ENCODE peak calls at places on chromosomes 13 and 19, in five cellular contexts. One of them, this sample, is unnamed.

GRCh38 chr13:41700790-41701310 is 243.5 kb downstream of the RGCC start:
- DNase-seq in fibroblast of pulmonary artery: peak
- DNase-seq in adrenal gland: peak
- DNase-seq in stomach: no peak
- DNase-seq in psoas muscle: no peak
- DNase-seq in this sample: no peak

GRCh38 chr13:50320297-50320862 is 305.1 kb downstream of the KCNRG start:
- DNase-seq in fibroblast of pulmonary artery: peak
- DNase-seq in adrenal gland: no peak
- DNase-seq in stomach: no peak
- DNase-seq in psoas muscle: no peak
- DNase-seq in this sample: no peak

GRCh38 chr13:36918246-36919060 is 1.6 kb downstream of the SMAD9 start:
- DNase-seq in fibroblast of pulmonary artery: peak
- DNase-seq in adrenal gland: no peak
- DNase-seq in stomach: no peak
- DNase-seq in psoas muscle: no peak
- DNase-seq in this sample: no peak

GRCh38 chr13:113035209-113035800 is 66.3 kb downstream of the MCF2L start:
- DNase-seq in fibroblast of pulmonary artery: no peak
- DNase-seq in adrenal gland: no peak
- DNase-seq in stomach: no peak
- DNase-seq in psoas muscle: no peak
- DNase-seq in this sample: no peak

GRCh38 chr13:108428691-108429090 is 159.2 kb downstream of the TNFSF13B start:
- DNase-seq in fibroblast of pulmonary artery: no peak
- DNase-seq in adrenal gland: no peak
- DNase-seq in stomach: no peak
- DNase-seq in psoas muscle: no peak
- DNase-seq in this sample: no peak

GRCh38 chr19:29679598-29680210 is 14.4 kb downstream of the PLEKHF1 start:
- DNase-seq in fibroblast of pulmonary artery: no peak
- DNase-seq in adrenal gland: no peak
- DNase-seq in stomach: no peak
- DNase-seq in psoas muscle: no peak
- DNase-seq in this sample: no peak

GRCh38 chr19:1248454-1249297 is at the start of gene MIDN:
- DNase-seq in fibroblast of pulmonary artery: peak
- DNase-seq in adrenal gland: peak
- DNase-seq in stomach: peak
- DNase-seq in psoas muscle: peak
- DNase-seq in this sample: peak

GRCh38 chr19:947090-947706 is 21.4 kb downstream of the ARID3A start:
- DNase-seq in fibroblast of pulmonary artery: no peak
- DNase-seq in adrenal gland: no peak
- DNase-seq in stomach: no peak
- DNase-seq in psoas muscle: no peak
- DNase-seq in this sample: no peak

GRCh38 chr19:18610245-18610555 is 2.5 kb upstream of the TMEM59L start:
- DNase-seq in fibroblast of pulmonary artery: no peak
- DNase-seq in adrenal gland: no peak
- DNase-seq in stomach: no peak
- DNase-seq in psoas muscle: no peak
- DNase-seq in this sample: no peak

GRCh38 chr13:51549050-51549449 is 35.2 kb upstream of the WDFY2 start:
- DNase-seq in fibroblast of pulmonary artery: no peak
- DNase-seq in adrenal gland: no peak
- DNase-seq in stomach: no peak
- DNase-seq in psoas muscle: no peak
- DNase-seq in this sample: no peak

GRCh38 chr13:109977212-109977968 is 191.0 kb upstream of the IRS2 start:
- DNase-seq in fibroblast of pulmonary artery: no peak
- DNase-seq in adrenal gland: no peak
- DNase-seq in stomach: no peak
- DNase-seq in psoas muscle: no peak
- DNase-seq in this sample: no peak

GRCh38 chr19:18967358-18968146 is 26.5 kb upstream of the HOMER3 start:
- DNase-seq in fibroblast of pulmonary artery: peak
- DNase-seq in adrenal gland: peak
- DNase-seq in stomach: peak
- DNase-seq in psoas muscle: peak
- DNase-seq in this sample: no peak

GRCh38 chr13:62320129-62320724 is 904.6 kb upstream of the PCDH20 start:
- DNase-seq in fibroblast of pulmonary artery: peak
- DNase-seq in adrenal gland: no peak
- DNase-seq in stomach: no peak
- DNase-seq in psoas muscle: no peak
- DNase-seq in this sample: no peak

GRCh38 chr19:57267294-57267693 is 13.0 kb upstream of the ZNF460 start:
- DNase-seq in fibroblast of pulmonary artery: no peak
- DNase-seq in adrenal gland: no peak
- DNase-seq in stomach: no peak
- DNase-seq in psoas muscle: no peak
- DNase-seq in this sample: no peak

GRCh38 chr19:28519218-28519779 is 693.7 kb downstream of the UQCRFS1 start:
- DNase-seq in fibroblast of pulmonary artery: no peak
- DNase-seq in adrenal gland: no peak
- DNase-seq in stomach: no peak
- DNase-seq in psoas muscle: no peak
- DNase-seq in this sample: no peak

GRCh38 chr13:100984349-100984748 is 309.8 kb upstream of the TMTC4 start:
- DNase-seq in fibroblast of pulmonary artery: no peak
- DNase-seq in adrenal gland: no peak
- DNase-seq in stomach: no peak
- DNase-seq in psoas muscle: no peak
- DNase-seq in this sample: no peak

GRCh38 chr19:38731654-38732301 is 12.5 kb downstream of the CAPN12 start:
- DNase-seq in fibroblast of pulmonary artery: no peak
- DNase-seq in adrenal gland: peak
- DNase-seq in stomach: peak
- DNase-seq in psoas muscle: no peak
- DNase-seq in this sample: no peak

GRCh38 chr19:13962738-13963602 is 10.7 kb downstream of the DCAF15 start:
- DNase-seq in fibroblast of pulmonary artery: peak
- DNase-seq in adrenal gland: peak
- DNase-seq in stomach: no peak
- DNase-seq in psoas muscle: peak
- DNase-seq in this sample: no peak

GRCh38 chr13:26425439-26426358 is 131.8 kb upstream of the WASF3 start:
- DNase-seq in fibroblast of pulmonary artery: peak
- DNase-seq in adrenal gland: no peak
- DNase-seq in stomach: peak
- DNase-seq in psoas muscle: no peak
- DNase-seq in this sample: no peak

GRCh38 chr13:66635526-66635925 is 594.6 kb downstream of the PCDH9 start:
- DNase-seq in fibroblast of pulmonary artery: peak
- DNase-seq in adrenal gland: no peak
- DNase-seq in stomach: no peak
- DNase-seq in psoas muscle: no peak
- DNase-seq in this sample: no peak

GRCh38 chr19:6018786-6019185 is 40.8 kb upstream of the RANBP3 start:
- DNase-seq in fibroblast of pulmonary artery: no peak
- DNase-seq in adrenal gland: no peak
- DNase-seq in stomach: no peak
- DNase-seq in psoas muscle: peak
- DNase-seq in this sample: no peak

GRCh38 chr13:30576528-30576927 is 41.2 kb upstream of the USPL1 start:
- DNase-seq in fibroblast of pulmonary artery: peak
- DNase-seq in adrenal gland: peak
- DNase-seq in stomach: no peak
- DNase-seq in psoas muscle: no peak
- DNase-seq in this sample: no peak

GRCh38 chr19:53912653-53913052 is 3.6 kb downstream of the CACNG7 start:
- DNase-seq in fibroblast of pulmonary artery: no peak
- DNase-seq in adrenal gland: no peak
- DNase-seq in stomach: no peak
- DNase-seq in psoas muscle: no peak
- DNase-seq in this sample: no peak

GRCh38 chr13:87788363-87788762 is 117.2 kb downstream of the SLITRK5 start:
- DNase-seq in fibroblast of pulmonary artery: no peak
- DNase-seq in adrenal gland: no peak
- DNase-seq in stomach: no peak
- DNase-seq in psoas muscle: no peak
- DNase-seq in this sample: no peak
- TF ChIP-seq CTCF in fibroblast of pulmonary artery: no peak
- TF ChIP-seq CTCF in adrenal gland: no peak
- TF ChIP-seq CTCF in stomach: no peak
- TF ChIP-seq CTCF in psoas muscle: no peak
- TF ChIP-seq CTCF in this sample: no peak

GRCh38 chr13:60331249-60332012 is 65.6 kb upstream of the TDRD3 start:
- DNase-seq in fibroblast of pulmonary artery: no peak
- DNase-seq in adrenal gland: no peak
- DNase-seq in stomach: no peak
- DNase-seq in psoas muscle: no peak
- DNase-seq in this sample: no peak

GRCh38 chr13:60329221-60329983 is 67.6 kb upstream of the TDRD3 start:
- DNase-seq in fibroblast of pulmonary artery: peak
- DNase-seq in adrenal gland: peak
- DNase-seq in stomach: peak
- DNase-seq in psoas muscle: no peak
- DNase-seq in this sample: peak

GRCh38 chr13:60328073-60328472 is 68.9 kb upstream of the TDRD3 start:
- DNase-seq in fibroblast of pulmonary artery: no peak
- DNase-seq in adrenal gland: no peak
- DNase-seq in stomach: no peak
- DNase-seq in psoas muscle: no peak
- DNase-seq in this sample: no peak

GRCh38 chr13:60327551-60327950 is 69.5 kb upstream of the TDRD3 start:
- DNase-seq in fibroblast of pulmonary artery: no peak
- DNase-seq in adrenal gland: no peak
- DNase-seq in stomach: no peak
- DNase-seq in psoas muscle: no peak
- DNase-seq in this sample: no peak

DNA sequence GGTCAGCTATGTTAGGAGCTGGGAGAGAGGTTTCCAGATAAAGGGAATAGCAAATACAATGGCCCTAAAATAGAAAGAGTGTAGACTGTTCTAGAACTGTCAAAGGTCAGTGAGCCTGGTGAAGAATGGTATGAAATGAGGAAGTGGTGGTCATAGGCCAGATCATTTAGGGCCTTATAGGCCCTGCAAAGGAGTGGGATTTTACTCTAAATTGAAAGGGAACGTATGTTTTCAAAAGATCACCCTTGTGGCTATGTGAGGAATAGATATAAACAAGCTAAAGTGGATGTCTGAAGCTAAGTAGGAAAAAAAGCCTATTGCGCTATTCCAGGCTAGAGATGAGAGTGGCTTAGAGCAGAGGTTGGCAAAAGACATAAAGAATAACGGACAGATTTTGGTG is 70.7 kb upstream of the TDRD3 start:
- DNase-seq in fibroblast of pulmonary artery: no peak
- DNase-seq in adrenal gland: no peak
- DNase-seq in stomach: no peak
- DNase-seq in psoas muscle: no peak
- DNase-seq in this sample: no peak
- TF ChIP-seq CTCF in fibroblast of pulmonary artery: no peak
- TF ChIP-seq CTCF in adrenal gland: no peak
- TF ChIP-seq CTCF in stomach: no peak
- TF ChIP-seq CTCF in psoas muscle: no peak
- TF ChIP-seq CTCF in this sample: peak

DNA sequence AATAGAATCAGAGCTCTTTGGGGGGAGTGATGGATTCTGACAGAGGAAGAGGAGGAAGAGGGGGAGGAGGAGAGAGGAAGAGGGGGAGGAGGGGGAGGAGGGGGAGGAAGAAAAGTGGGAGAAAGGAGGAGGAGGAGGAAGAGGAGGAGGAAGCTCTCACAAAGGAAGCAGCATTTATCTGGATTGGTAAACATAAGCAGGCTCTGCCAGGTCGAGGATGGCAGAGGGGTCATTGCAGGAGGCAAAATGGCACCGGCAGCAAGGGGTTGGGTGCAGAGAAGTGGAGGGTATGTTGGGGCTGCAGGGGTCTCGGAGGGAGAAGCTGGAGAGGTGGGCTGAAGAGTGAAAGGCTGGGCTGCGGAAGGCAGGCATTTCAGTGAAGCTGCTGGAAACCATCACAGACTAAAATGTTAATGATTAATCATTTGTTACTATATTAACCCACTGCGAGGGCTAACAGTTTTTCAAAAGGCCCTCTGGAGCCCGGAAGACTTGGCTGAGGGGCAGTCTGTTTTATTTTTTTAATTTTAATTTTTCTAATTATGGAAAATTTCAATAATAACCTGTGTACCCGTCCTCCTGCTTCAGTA is 24.7 kb downstream of the TPT1 start:
- DNase-seq in fibroblast of pulmonary artery: no peak
- DNase-seq in adrenal gland: no peak
- DNase-seq in stomach: no peak
- DNase-seq in psoas muscle: no peak
- DNase-seq in this sample: no peak
- TF ChIP-seq CTCF in fibroblast of pulmonary artery: no peak
- TF ChIP-seq CTCF in adrenal gland: no peak
- TF ChIP-seq CTCF in stomach: no peak
- TF ChIP-seq CTCF in psoas muscle: no peak
- TF ChIP-seq CTCF in this sample: no peak

DNA sequence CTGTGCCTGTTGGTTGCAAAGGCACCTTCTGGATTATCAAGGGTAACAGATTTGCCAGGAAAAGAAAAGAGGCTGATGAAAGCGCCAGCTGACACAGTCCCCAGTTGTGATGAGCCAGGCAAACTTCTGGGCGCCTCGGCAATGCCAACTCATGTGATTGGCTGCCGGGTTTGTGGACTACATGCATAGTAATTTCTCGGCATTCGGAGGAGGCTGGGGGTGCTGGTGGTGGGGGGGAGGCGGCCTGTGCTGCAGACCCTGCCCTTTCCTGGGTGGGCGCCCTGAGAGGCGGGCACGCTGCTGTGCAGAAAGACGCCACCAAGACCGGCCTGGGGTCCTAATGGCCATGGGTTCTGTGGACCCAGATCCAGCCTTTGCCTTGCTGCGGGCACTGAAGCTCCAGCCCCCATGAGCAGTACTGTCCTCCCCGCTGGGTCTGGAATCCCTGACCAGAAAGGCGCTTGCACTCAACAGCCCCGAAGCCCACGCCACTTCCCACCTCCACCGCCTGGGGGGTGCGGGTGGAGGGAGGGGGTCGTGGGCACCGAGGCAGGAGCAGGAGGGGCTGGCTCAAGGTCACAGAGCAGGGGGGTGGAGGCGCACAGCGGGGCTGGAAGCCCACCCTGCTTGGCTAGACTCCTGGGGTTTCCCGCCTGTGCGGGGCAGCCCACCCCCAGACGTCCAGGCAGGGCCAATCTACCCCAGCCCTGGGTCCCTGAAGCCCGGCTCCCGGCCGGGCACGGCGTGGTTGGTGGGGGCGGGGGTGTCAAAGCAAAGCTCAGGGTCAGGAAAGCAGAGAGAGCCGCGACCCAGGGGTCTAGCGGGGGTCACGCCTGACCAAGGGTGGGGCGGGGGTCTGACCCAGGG is 1.0 kb downstream of the DIRAS1 start:
- DNase-seq in fibroblast of pulmonary artery: no peak
- DNase-seq in adrenal gland: no peak
- DNase-seq in stomach: no peak
- DNase-seq in psoas muscle: no peak
- DNase-seq in this sample: peak
- TF ChIP-seq CTCF in fibroblast of pulmonary artery: no peak
- TF ChIP-seq CTCF in adrenal gland: no peak
- TF ChIP-seq CTCF in stomach: no peak
- TF ChIP-seq CTCF in psoas muscle: no peak
- TF ChIP-seq CTCF in this sample: no peak